ENCODE peak calls at places on chromosomes 1 and 21, in five cellular contexts. J is breast epithelium, I is sigmoid colon, T is ovary, P is heart left ventricle. A is an unnamed sample.

GRCh38 chr1:10001016-10001665 is 4.1 kb downstream of the RBP7 start:
- DNase-seq in T (no peak), P (no peak), J (no peak), I (no peak), A (no peak)

GRCh38 chr1:90840323-90840722 is 123.2 kb upstream of the BARHL2 start:
- DNase-seq in I (no peak), T (no peak), P (no peak), J (no peak), A (no peak)

GRCh38 chr1:15958788-15959187 is 17.1 kb downstream of the ZBTB17 start:
- DNase-seq in J (no peak), T (no peak), I (no peak), P (no peak), A (no peak)

GRCh38 chr1:224637936-224638335 is 21.8 kb downstream of the CNIH3 start:
- DNase-seq in J (peak; percentile 30), P (no peak), T (no peak), I (no peak), A (no peak)

GRCh38 chr1:164701221-164701761 is 142.3 kb downstream of the PBX1 start:
- DNase-seq in P (no peak), J (no peak), T (no peak), I (no peak), A (no peak)

GRCh38 chr1:87940410-87940809 is 611.7 kb downstream of the LMO4 start:
- DNase-seq in T (no peak), J (no peak), I (no peak), P (no peak), A (no peak)

GRCh38 chr1:50305808-50306207 is 117.4 kb downstream of the DMRTA2 start:
- DNase-seq in I (no peak), P (no peak), J (no peak), T (no peak), A (no peak)

GRCh38 chr1:19735419-19736127 is 64.1 kb downstream of the TMCO4 start:
- DNase-seq in P (peak; percentile 53), J (no peak), T (no peak), I (peak; percentile 93), A (peak; percentile 60)

GRCh38 chr1:37474697-37475379 is 458 bp downstream of the ZC3H12A start:
- DNase-seq in T (peak; percentile 47), I (peak; percentile 83), J (peak; percentile 35), P (no peak), A (no peak)

GRCh38 chr1:26861286-26861701 is 1.7 kb upstream of the SFN start:
- DNase-seq in J (no peak), I (no peak), T (no peak), P (no peak), A (no peak)
- TF ChIP-seq CTCF in J (no peak), I (no peak), T (no peak), P (no peak), A (peak; percentile 42)

DNA sequence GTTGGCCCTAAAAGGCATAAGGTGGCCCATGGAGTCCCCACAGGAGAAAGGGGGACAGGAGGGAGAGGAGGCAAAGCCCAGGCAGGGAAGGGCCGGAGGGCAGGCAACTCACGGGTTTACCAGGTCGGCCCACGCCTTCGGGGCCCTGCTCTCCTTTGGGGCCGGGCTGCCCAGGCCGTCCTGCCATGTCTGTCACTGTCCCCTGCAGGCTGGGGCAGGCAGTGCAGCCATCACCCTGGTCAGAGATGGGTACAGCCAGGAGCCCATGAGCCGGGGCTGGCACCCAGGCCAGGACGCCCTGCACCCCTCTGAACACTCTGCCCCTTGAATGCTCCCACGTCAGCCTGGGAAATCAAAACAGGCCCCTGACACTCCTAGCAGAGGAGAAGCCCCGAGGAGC is 19.8 kb downstream of the COL16A1 start:
- DNase-seq in P (no peak), I (no peak), J (no peak), T (no peak), A (no peak)
- TF ChIP-seq CTCF in P (no peak), I (peak; percentile 21), J (no peak), T (no peak), A (peak; percentile 40)

GRCh38 chr21:15042531-15042930 is 22.3 kb downstream of the NRIP1 start:
- DNase-seq in I (no peak), J (no peak), T (no peak), P (no peak), A (no peak)
- TF ChIP-seq CTCF in I (no peak), J (no peak), T (no peak), P (no peak), A (no peak)

GRCh38 chr1:234656981-234657651 is 47.1 kb upstream of the IRF2BP2 start:
- DNase-seq in P (no peak), T (no peak), J (peak; percentile 59), I (no peak), A (peak; percentile 89)
- TF ChIP-seq CTCF in P (no peak), T (no peak), J (no peak), I (no peak), A (no peak)

GRCh38 chr1:230797376-230798186 is 50.4 kb downstream of the CAPN9 start:
- DNase-seq in I (peak; percentile 87), J (peak; percentile 45), T (peak; percentile 60), P (peak; percentile 68), A (peak; percentile 36)
- TF ChIP-seq CTCF in I (peak; percentile 80), J (peak; percentile 19), T (peak; percentile 82), P (peak; percentile 82), A (peak; percentile 83)